ENCODE peak calls at places on chromosomes 3 and 15, in ten cellular contexts. J is tibial artery, Y is upper lobe of right lung, Z is PC-9, V is thyroid gland, F is HepG2, T is body of pancreas, P is psoas muscle, K is ovary, X is transverse colon. Q is an unnamed sample. For H3K4me1, the result is how much of the 10 kb centered on the place peaks cover.

GRCh38 chr3:177714945-177715344 is 517.7 kb upstream of the TBL1XR1 start:
- DNase-seq in J (no peak), Y (no peak), Z (no peak), V (no peak), F (no peak), T (no peak), P (no peak), K (no peak), X (no peak), Q (no peak)

GRCh38 chr15:78811124-78811824 is at the start of gene ADAMTS7:
- DNase-seq in J (peak), Y (peak), Z (no peak), V (peak), F (no peak), T (peak), P (peak), K (peak), X (peak), Q (peak)

GRCh38 chr15:63048986-63049665 is 6.6 kb downstream of the TPM1 start:
- DNase-seq in J (peak), Y (peak), Z (no peak), V (peak), F (peak), T (peak), P (peak), K (peak), X (peak), Q (peak)

GRCh38 chr3:124272611-124273151 is 280.8 kb upstream of the ROPN1 start:
- DNase-seq in J (peak), Y (no peak), Z (no peak), V (no peak), F (no peak), T (peak), P (no peak), K (no peak), X (no peak), Q (no peak)

GRCh38 chr3:48402281-48402732 is 27.6 kb downstream of the PLXNB1 start:
- DNase-seq in J (peak), Y (peak), Z (no peak), V (peak), F (no peak), T (peak), P (peak), K (peak), X (peak), Q (peak)

GRCh38 chr15:94119923-94120775 is 111.2 kb upstream of the MCTP2 start:
- DNase-seq in J (peak), Y (no peak), Z (peak), V (peak), F (peak), T (peak), P (peak), K (peak), X (peak), Q (no peak)

GRCh38 chr3:146882206-146882605 is 277.1 kb upstream of the PLSCR5 start:
- DNase-seq in J (no peak), Y (no peak), Z (no peak), V (no peak), F (no peak), T (no peak), P (no peak), K (no peak), X (no peak), Q (no peak)

GRCh38 chr3:13379191-13379830 is 40.8 kb downstream of the NUP210 start:
- DNase-seq in J (peak), Y (no peak), Z (no peak), V (no peak), F (no peak), T (no peak), P (peak), K (no peak), X (no peak), Q (no peak)

GRCh38 chr3:108406661-108407206 is 103.7 kb downstream of the MYH15 start:
- DNase-seq in J (no peak), Y (no peak), Z (peak), V (peak), F (peak), T (peak), P (no peak), K (no peak), X (peak), Q (no peak)

GRCh38 chr15:41838400-41838897 is at the start of gene PLA2G4B:
- DNase-seq in J (no peak), Y (peak), Z (peak), V (peak), F (no peak), T (peak), P (peak), K (no peak), X (peak), Q (peak)

GRCh38 chr3:108183178-108183577 is 39.0 kb downstream of the IFT57 start:
- DNase-seq in J (no peak), Y (no peak), Z (no peak), V (no peak), F (no peak), T (no peak), P (no peak), K (no peak), X (no peak), Q (no peak)

GRCh38 chr15:31236184-31237041 is 90.2 kb upstream of the KLF13 start:
- DNase-seq in J (peak), Y (peak), Z (no peak), V (peak), F (peak), T (peak), P (peak), K (peak), X (peak), Q (no peak)

GRCh38 chr15:100205549-100206295 is 136.1 kb downstream of the ADAMTS17 start:
- DNase-seq in J (no peak), Y (no peak), Z (no peak), V (no peak), F (no peak), T (no peak), P (no peak), K (no peak), X (peak), Q (no peak)

GRCh38 chr3:33299395-33300081 is 22.3 kb downstream of the FBXL2 start:
- DNase-seq in J (no peak), Y (no peak), Z (peak), V (no peak), F (no peak), T (no peak), P (no peak), K (no peak), X (no peak), Q (no peak)

GRCh38 chr3:45167011-45167911 is 21.1 kb upstream of the CDCP1 start:
- DNase-seq in J (peak), Y (peak), Z (peak), V (peak), F (no peak), T (peak), P (peak), K (peak), X (peak), Q (peak)

GRCh38 chr3:11600501-11601282 is 43.0 kb downstream of the VGLL4 start:
- DNase-seq in J (peak), Y (peak), Z (peak), V (no peak), F (peak), T (peak), P (peak), K (peak), X (peak), Q (peak)
- H3K27ac ChIP-seq in J (peak), Y (peak), Z (peak), V (peak), F (no peak), T (peak), P (peak), K (peak), X (peak), Q (peak)

DNA sequence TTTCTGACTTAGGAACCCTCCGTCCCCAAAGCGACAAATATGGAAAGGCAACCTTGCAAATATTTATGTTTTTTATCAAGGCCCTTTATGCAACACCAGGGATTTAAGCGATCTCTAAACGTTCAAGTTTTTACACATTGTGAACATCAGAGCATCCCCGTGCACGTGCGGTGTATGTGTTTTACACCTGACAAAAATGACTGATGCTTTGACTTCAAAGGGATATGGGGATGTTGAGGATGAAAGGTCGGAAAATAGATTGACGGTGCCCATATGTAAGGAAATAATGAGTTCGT is 753 bp downstream of the SLC49A4 start:
- DNase-seq in J (no peak), Y (no peak), Z (no peak), V (no peak), F (peak), T (no peak), P (no peak), K (no peak), X (no peak), Q (no peak)
- TF ChIP-seq CTCF in J (no peak), Y (no peak), Z (no peak), V (no peak), F (no peak), T (no peak), P (no peak), K (no peak), X (no peak), Q (no peak)

GRCh38 chr3:50267280-50267913 is 1.6 kb upstream of the SEMA3B start:
- DNase-seq in J (peak), Y (peak), Z (no peak), V (peak), F (no peak), T (peak), P (peak), K (peak), X (peak), Q (peak)

GRCh38 chr3:50268703-50269451 is at the start of gene SEMA3B:
- DNase-seq in J (peak), Y (peak), Z (peak), V (peak), F (peak), T (peak), P (peak), K (peak), X (peak), Q (peak)

GRCh38 chr3:50266808-50267207 is 2.1 kb upstream of the SEMA3B start:
- DNase-seq in J (no peak), Y (no peak), Z (no peak), V (no peak), F (no peak), T (no peak), P (no peak), K (peak), X (no peak), Q (no peak)

GRCh38 chr3:50269460-50269859 is 513 bp downstream of the SEMA3B start:
- DNase-seq in J (no peak), Y (no peak), Z (no peak), V (no peak), F (no peak), T (no peak), P (no peak), K (peak), X (no peak), Q (no peak)

GRCh38 chr3:50268276-50268675 is 671 bp upstream of the SEMA3B start:
- DNase-seq in J (no peak), Y (no peak), Z (no peak), V (no peak), F (no peak), T (no peak), P (no peak), K (no peak), X (no peak), Q (no peak)
- H3K4me1 ChIP-seq in J (half or more), Y (half or more), Z (half or more), V (half or more), F (half or more), T (half or more), P (half or more), K (under half), X (half or more), Q (half or more)

GRCh38 chr3:53589201-53589600 is 94.8 kb downstream of the CACNA1D start:
- DNase-seq in J (no peak), Y (no peak), Z (no peak), V (no peak), F (no peak), T (no peak), P (no peak), K (no peak), X (no peak), Q (no peak)
- H3K27ac ChIP-seq in J (no peak), Y (no peak), Z (no peak), V (no peak), F (no peak), T (no peak), P (no peak), K (no peak), X (no peak), Q (no peak)

GRCh38 chr3:79517766-79518413 is 249.9 kb downstream of the ROBO1 start:
- DNase-seq in J (no peak), Y (no peak), Z (peak), V (no peak), F (peak), T (no peak), P (no peak), K (no peak), X (no peak), Q (no peak)
- TF ChIP-seq CTCF in J (no peak), Y (peak), Z (peak), V (peak), F (peak), T (peak), P (peak), K (no peak), X (no peak), Q (peak)

DNA sequence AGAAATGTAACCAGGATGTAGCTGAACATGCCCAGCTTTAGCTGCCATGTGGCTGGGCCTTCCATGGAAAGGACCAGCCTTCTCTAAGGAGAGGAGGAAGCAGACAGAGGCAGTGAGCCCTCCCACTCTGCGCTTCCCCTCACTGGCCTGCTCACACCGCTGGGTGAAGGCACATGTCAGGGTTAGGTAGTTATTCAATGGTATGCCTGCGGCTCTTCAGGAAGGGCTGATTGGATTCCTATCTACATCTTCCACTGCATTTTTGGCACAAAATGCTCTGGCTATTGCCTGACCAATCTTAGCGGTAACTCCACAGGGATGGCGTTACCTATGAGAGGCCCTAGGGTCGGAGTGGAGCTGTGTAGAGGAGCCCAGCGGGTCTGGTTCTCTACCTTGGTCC is 24.0 kb downstream of the SNX33 start:
- DNase-seq in J (no peak), Y (no peak), Z (no peak), V (no peak), F (no peak), T (no peak), P (no peak), K (no peak), X (no peak), Q (no peak)
- H3K4me1 ChIP-seq in J (half or more), Y (under half), Z (half or more), V (under half), F (half or more), T (under half), P (under half), K (under half), X (under half), Q (under half)